ENCODE peak calls at places on chromosomes 11 and 22, in seven cellular contexts. D is left ventricle myocardium inferior, N is AG09309, Z is uterus, Q is astrocyte of the cerebellum, V is glutamatergic neuron, A is sigmoid colon. O is an unnamed sample.

GRCh38 chr22:47351836-47352579 is 589.6 kb downstream of the TBC1D22A start:
- DNase-seq in D (no peak), N (no peak), Z (no peak), Q (no peak), V (no peak), A (peak), O (no peak)

GRCh38 chr22:32531955-32532818 is 57.6 kb downstream of the FBXO7 start:
- DNase-seq in D (peak), N (peak), Z (peak), Q (no peak), V (peak), A (peak), O (peak)

GRCh38 chr11:120200677-120201076 is 10.2 kb upstream of the OAF start:
- DNase-seq in D (no peak), N (no peak), Z (no peak), Q (peak), V (no peak), A (no peak), O (peak)

GRCh38 chr11:64208086-64208795 is 1.7 kb downstream of the FERMT3 start:
- DNase-seq in D (no peak), N (no peak), Z (no peak), Q (no peak), V (no peak), A (no peak), O (no peak)

GRCh38 chr11:9138612-9139579 is 47.5 kb upstream of the SCUBE2 start:
- DNase-seq in D (no peak), N (peak), Z (no peak), Q (peak), V (no peak), A (no peak), O (no peak)

GRCh38 chr11:61069427-61069826 is 32.9 kb upstream of the CD5 start:
- DNase-seq in D (no peak), N (no peak), Z (no peak), Q (no peak), V (no peak), A (peak), O (no peak)

GRCh38 chr11:45180158-45180887 is 33.9 kb downstream of the PRDM11 start:
- DNase-seq in D (peak), N (no peak), Z (peak), Q (no peak), V (peak), A (peak), O (peak)

GRCh38 chr11:10418259-10418949 is 36.7 kb upstream of the AMPD3 start:
- DNase-seq in D (no peak), N (peak), Z (no peak), Q (no peak), V (no peak), A (no peak), O (no peak)

GRCh38 chr11:46299425-46300067 is 22.1 kb downstream of the CREB3L1 start:
- DNase-seq in D (no peak), N (no peak), Z (no peak), Q (no peak), V (no peak), A (no peak), O (no peak)

GRCh38 chr22:16970446-16970845 is 37.6 kb downstream of the GAB4 start:
- DNase-seq in D (no peak), N (no peak), Z (no peak), Q (no peak), V (no peak), A (no peak), O (no peak)

GRCh38 chr11:26946209-26946828 is 47.6 kb upstream of the FIBIN start:
- DNase-seq in D (no peak), N (no peak), Z (no peak), Q (no peak), V (no peak), A (no peak), O (no peak)

GRCh38 chr11:100791103-100791502 is 104.0 kb downstream of the ARHGAP42 start:
- DNase-seq in D (no peak), N (no peak), Z (no peak), Q (no peak), V (no peak), A (no peak), O (no peak)

GRCh38 chr11:124971810-124972209 is 17.8 kb downstream of the CCDC15 start:
- DNase-seq in D (no peak), N (no peak), Z (no peak), Q (no peak), V (no peak), A (no peak), O (no peak)

DNA sequence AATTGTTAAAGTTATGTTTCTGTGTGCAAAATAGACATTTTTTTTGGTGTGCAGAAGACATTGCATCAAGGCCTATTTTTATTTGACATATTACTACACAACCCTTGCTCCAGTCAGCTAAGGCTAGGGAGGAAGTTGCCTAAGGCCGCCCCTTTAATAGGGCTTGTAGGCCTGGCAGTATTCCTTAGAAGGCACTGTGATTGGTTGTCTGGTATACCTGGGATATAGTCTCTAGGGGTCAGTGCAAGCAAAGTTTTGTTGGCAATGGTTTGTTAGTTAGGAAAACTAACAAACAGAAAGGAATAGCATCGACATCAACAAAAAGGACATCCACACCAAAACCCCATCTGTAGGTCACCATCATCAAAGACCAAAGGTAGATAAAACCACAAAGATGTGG is 16.9 kb downstream of the CCDC15 start:
- DNase-seq in D (no peak), N (no peak), Z (no peak), Q (no peak), V (no peak), A (no peak), O (no peak)
- TF ChIP-seq CTCF in D (no peak), N (peak), Z (no peak), Q (no peak), V (no peak), A (no peak), O (no peak)

GRCh38 chr11:117479372-117479771 is 151.7 kb downstream of the CEP164 start:
- DNase-seq in D (no peak), N (no peak), Z (no peak), Q (no peak), V (no peak), A (no peak), O (no peak)
- TF ChIP-seq CTCF in D (no peak), N (no peak), Z (no peak), Q (no peak), V (no peak), A (no peak), O (no peak)

GRCh38 chr11:65221026-65221425 is 39.3 kb downstream of the CAPN1 start:
- DNase-seq in D (no peak), N (no peak), Z (no peak), Q (no peak), V (no peak), A (peak), O (no peak)
- TF ChIP-seq CTCF in D (no peak), N (no peak), Z (no peak), Q (no peak), V (no peak), A (no peak), O (no peak)

GRCh38 chr22:21674611-21675010 is 8.8 kb downstream of the PPIL2 start:
- DNase-seq in D (no peak), N (no peak), Z (no peak), Q (no peak), V (no peak), A (no peak), O (no peak)

GRCh38 chr22:21669026-21669425 is 3.2 kb downstream of the PPIL2 start:
- DNase-seq in D (no peak), N (no peak), Z (no peak), Q (no peak), V (no peak), A (no peak), O (no peak)

GRCh38 chr22:21673534-21674321 is 7.9 kb downstream of the PPIL2 start:
- DNase-seq in D (no peak), N (no peak), Z (no peak), Q (no peak), V (no peak), A (no peak), O (no peak)

GRCh38 chr22:21666786-21667185 is 974 bp downstream of the PPIL2 start:
- DNase-seq in D (no peak), N (no peak), Z (no peak), Q (no peak), V (no peak), A (no peak), O (no peak)

GRCh38 chr22:21672107-21672629 is 6.4 kb downstream of the PPIL2 start:
- DNase-seq in D (no peak), N (no peak), Z (no peak), Q (no peak), V (no peak), A (no peak), O (no peak)
- TF ChIP-seq CTCF in D (no peak), N (no peak), Z (no peak), Q (no peak), V (no peak), A (no peak), O (no peak)

DNA sequence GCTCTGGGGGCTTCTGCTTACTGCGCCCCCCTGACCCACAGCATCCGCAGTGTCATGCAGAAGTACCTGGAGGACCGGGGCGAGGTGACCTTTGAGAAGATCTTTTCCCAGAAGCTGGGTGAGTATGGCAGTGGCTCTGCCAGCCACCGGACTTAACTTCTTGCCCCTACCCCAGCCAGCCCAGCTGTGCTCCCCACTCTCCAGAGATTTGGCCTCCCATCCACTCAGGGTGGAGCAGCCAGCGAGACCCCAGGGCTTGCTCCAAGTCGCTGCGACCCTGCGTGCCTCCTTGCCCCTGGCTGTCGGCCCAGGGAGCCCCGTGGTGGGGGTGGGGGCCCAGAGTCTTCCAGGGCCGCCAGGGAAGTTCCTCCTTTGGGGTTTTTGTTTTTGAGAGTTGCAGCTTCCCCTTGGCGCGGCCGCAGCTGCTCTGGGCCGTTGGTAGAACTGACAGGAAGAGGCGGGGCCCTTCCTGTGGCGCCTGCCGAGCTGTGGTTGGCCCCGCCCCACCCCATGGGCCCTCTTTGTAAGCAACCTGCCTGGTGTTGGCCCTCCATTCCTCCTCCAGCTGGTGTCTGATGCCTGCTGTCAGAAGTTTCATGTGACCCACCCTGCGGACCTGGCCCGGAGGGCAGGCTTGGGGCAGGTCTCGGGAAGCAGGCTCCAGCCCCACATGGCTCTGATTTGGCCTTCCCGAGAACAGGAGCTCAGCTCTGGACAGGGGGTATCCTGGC is 11.1 kb downstream of the GRK2 start:
- DNase-seq in D (peak), N (no peak), Z (peak), Q (no peak), V (peak), A (peak), O (peak)
- TF ChIP-seq CTCF in D (no peak), N (no peak), Z (no peak), Q (no peak), V (no peak), A (no peak), O (no peak)

O was measured in psoas muscle.